ENCODE peak calls at places on chromosomes 2 and 18, in ten cellular contexts. L is kidney epithelial cell, J is fibroblast of pulmonary artery, D is PC-9, G is HFF-Myc, O is upper lobe of left lung, T is Peyer's patch, E is GM23338, B is spleen, W is BE2C. V is an unnamed sample.

GRCh38 chr18:44917184-44917864 is 236.6 kb downstream of the SETBP1 start:
- DNase-seq in W (no peak), T (no peak), L (no peak), J (no peak), D (no peak), B (no peak), G (no peak), O (no peak), E (no peak), V (no peak)

GRCh38 chr2:185012643-185013042 is 414.3 kb downstream of the ZNF804A start:
- DNase-seq in D (no peak), O (no peak), L (no peak), E (peak), J (peak), W (no peak), T (no peak), G (no peak), B (no peak), V (peak)

GRCh38 chr18:21831413-21831831 is 90.8 kb downstream of the MIB1 start:
- DNase-seq in E (peak), L (no peak), T (no peak), J (no peak), D (no peak), G (no peak), W (no peak), O (no peak), B (no peak), V (peak)

GRCh38 chr18:35049111-35050003 is 8.1 kb downstream of the MAPRE2 start:
- DNase-seq in O (no peak), J (no peak), G (no peak), W (no peak), B (no peak), T (no peak), E (no peak), L (no peak), D (no peak), V (no peak)

GRCh38 chr2:162085090-162085891 is 11.3 kb upstream of the DPP4 start:
- DNase-seq in G (no peak), E (no peak), W (no peak), D (no peak), T (no peak), L (peak), B (no peak), J (peak), O (no peak), V (peak)

GRCh38 chr2:237662671-237663093 is 35.3 kb downstream of the LRRFIP1 start:
- DNase-seq in E (peak), T (peak), D (peak), B (peak), G (peak), O (peak), L (peak), J (peak), W (peak), V (peak)

GRCh38 chr2:65728477-65729180 is 296.2 kb upstream of the SPRED2 start:
- DNase-seq in L (peak), B (no peak), E (no peak), D (peak), W (no peak), T (no peak), G (no peak), J (no peak), O (no peak), V (no peak)

GRCh38 chr18:26461405-26461804 is 86.9 kb downstream of the KCTD1 start:
- DNase-seq in E (no peak), L (no peak), B (no peak), W (no peak), G (no peak), J (no peak), T (no peak), O (no peak), D (no peak), V (no peak)

GRCh38 chr2:113012436-113013335 is 7.4 kb downstream of the IL36A start:
- DNase-seq in O (no peak), L (no peak), J (peak), E (no peak), B (no peak), D (peak), G (no peak), W (no peak), T (no peak), V (peak)

GRCh38 chr2:26016012-26016742 is 17.7 kb upstream of the RAB10 start:
- DNase-seq in D (no peak), L (no peak), J (peak), T (no peak), G (no peak), E (no peak), W (no peak), O (no peak), B (no peak), V (no peak)

GRCh38 chr2:9753665-9754531 is 89.4 kb upstream of the TAF1B start:
- DNase-seq in B (no peak), D (peak), J (no peak), E (no peak), G (no peak), O (peak), L (no peak), W (no peak), T (peak), V (no peak)

DNA sequence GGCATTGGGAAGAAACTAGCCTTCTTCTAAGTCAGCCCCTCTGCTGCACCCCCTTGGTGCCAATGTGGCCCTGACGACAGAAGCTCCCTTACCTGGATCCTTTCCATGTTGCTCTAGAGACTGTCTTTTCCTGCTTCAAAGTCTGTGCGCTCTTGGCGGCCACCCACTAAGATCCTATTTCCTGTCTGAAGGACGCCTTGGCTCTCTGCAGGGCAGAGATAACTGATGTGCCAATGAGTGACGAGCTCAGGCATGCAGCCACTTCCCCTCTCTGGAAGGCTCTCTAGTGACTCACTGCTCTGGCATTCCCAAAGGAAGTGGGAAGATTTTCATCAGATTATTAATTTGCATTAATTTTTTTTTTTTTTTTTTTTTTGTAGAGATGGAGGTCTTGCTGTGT is 273.5 kb downstream of the CDH20 start:
- DNase-seq in J (peak), L (peak), D (peak), W (no peak), E (peak), O (no peak), T (peak), B (no peak), G (peak), V (peak)
- H3K4me3 ChIP-seq in J (peak), L (peak), D (no peak), W (no peak), E (peak), O (no peak), T (no peak), B (peak), G (peak), V (peak)

DNA sequence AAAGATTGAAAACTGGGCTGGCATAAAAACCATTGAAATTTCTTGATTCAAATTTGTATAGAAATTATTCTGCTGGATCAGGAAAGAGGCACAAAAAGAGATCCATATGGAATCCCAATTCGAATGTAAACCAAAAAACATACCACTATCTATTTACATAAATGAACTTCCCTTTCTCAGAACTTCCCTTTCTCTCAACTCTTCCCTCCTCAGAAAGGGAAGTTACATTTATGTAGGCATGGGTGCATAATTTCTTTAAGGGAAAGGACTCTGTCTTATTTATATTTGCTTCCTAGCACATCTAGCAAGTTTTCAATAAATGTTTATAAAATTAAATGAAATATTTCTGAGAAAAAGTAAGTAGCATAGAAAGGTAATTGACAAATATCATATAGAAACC is 398.1 kb upstream of the ATP5MC3 start:
- DNase-seq in T (no peak), W (no peak), E (no peak), J (no peak), B (no peak), G (no peak), L (no peak), D (no peak), O (no peak), V (no peak)
- TF ChIP-seq CTCF in T (no peak), W (no peak), E (no peak), J (no peak), B (no peak), G (no peak), L (no peak), D (no peak), O (no peak), V (no peak)

GRCh38 chr2:3266727-3267548 is 110.7 kb downstream of the EIPR1 start:
- DNase-seq in D (no peak), T (peak), E (no peak), W (no peak), B (peak), L (no peak), O (no peak), G (no peak), J (no peak), V (no peak)
- H3K4me3 ChIP-seq in D (no peak), T (no peak), E (no peak), W (no peak), B (no peak), L (no peak), O (no peak), G (no peak), J (no peak), V (no peak)

GRCh38 chr2:106953236-106953635 is 67.3 kb upstream of the ST6GAL2 start:
- DNase-seq in J (no peak), E (no peak), T (no peak), D (no peak), B (no peak), O (no peak), W (no peak), L (no peak), G (no peak), V (no peak)

GRCh38 chr2:106959975-106960632 is 74.1 kb upstream of the ST6GAL2 start:
- DNase-seq in W (no peak), G (no peak), E (no peak), O (no peak), D (no peak), J (no peak), B (no peak), T (no peak), L (no peak), V (no peak)

GRCh38 chr2:106953779-106954178 is 67.8 kb upstream of the ST6GAL2 start:
- DNase-seq in O (no peak), B (no peak), G (no peak), T (no peak), D (no peak), J (no peak), W (no peak), E (no peak), L (no peak), V (no peak)

GRCh38 chr2:106956416-106956815 is 70.4 kb upstream of the ST6GAL2 start:
- DNase-seq in E (no peak), W (peak), O (no peak), J (peak), D (no peak), G (peak), B (no peak), T (no peak), L (no peak), V (peak)

GRCh38 chr2:106956879-106957278 is 70.9 kb upstream of the ST6GAL2 start:
- DNase-seq in T (no peak), J (peak), L (peak), E (peak), G (peak), W (peak), D (no peak), O (no peak), B (no peak), V (peak)
- TF ChIP-seq CTCF in T (no peak), J (no peak), L (no peak), E (no peak), G (no peak), W (no peak), D (no peak), O (no peak), B (no peak), V (no peak)

DNA sequence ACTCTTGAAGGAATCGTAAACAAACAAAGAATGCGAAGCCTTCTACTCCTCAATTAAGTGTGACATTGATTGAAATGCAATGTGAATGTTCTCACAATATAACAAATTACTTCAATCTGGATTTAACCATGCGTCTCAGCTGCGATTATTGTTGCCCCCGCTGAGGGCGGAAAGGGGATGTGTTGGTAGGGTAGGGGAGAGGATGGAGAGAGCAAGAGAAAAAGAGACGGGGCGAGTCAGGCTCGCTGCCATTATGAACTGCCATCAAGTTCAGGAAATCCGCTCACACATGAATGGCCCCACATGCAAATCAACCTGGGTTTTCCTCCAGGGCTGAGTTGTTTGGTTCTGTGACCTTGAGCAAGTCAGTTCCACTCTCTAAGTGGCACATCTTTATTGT is 129.8 kb downstream of the PXDN start:
- DNase-seq in L (no peak), D (no peak), O (no peak), T (peak), J (no peak), E (peak), G (no peak), W (no peak), B (peak), V (no peak)
- H3K4me3 ChIP-seq in L (no peak), D (no peak), O (no peak), T (no peak), J (no peak), E (no peak), G (no peak), W (no peak), B (no peak), V (no peak)

DNA sequence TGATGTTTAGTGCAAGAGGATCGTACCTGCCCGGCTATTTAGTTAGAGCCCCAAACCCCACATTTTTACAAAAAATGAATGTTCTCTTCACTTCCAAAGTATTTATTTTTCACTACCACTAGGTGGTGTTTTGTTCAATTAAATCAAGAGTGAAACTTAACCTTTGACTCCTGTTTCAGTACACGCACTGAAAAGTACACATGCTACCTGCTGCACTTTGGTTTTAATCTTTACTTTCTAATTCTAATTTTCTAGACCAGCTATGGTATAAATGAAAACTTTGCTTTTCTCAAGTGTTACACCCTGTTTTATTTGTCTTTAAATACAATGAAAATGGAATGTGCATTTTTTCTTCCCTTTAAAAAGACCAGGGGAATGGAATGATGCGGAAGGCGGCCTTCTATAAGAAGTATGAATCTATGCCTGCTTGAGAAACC is 31.4 kb upstream of the CHN1 start:
- DNase-seq in D (no peak), G (no peak), O (no peak), T (no peak), L (no peak), J (peak), W (no peak), E (peak), B (no peak), V (peak)
- TF ChIP-seq CTCF in D (peak), G (peak), O (peak), T (peak), L (peak), J (peak), W (peak), E (peak), B (peak), V (peak)

GRCh38 chr2:232875256-232876070 is 5.4 kb downstream of the SNORC start:
- DNase-seq in W (no peak), T (no peak), B (no peak), L (no peak), J (no peak), G (no peak), D (peak), E (peak), O (peak), V (no peak)
- H3K4me3 ChIP-seq in W (no peak), T (peak), B (peak), L (peak), J (no peak), G (no peak), D (peak), E (peak), O (no peak), V (no peak)

DNA sequence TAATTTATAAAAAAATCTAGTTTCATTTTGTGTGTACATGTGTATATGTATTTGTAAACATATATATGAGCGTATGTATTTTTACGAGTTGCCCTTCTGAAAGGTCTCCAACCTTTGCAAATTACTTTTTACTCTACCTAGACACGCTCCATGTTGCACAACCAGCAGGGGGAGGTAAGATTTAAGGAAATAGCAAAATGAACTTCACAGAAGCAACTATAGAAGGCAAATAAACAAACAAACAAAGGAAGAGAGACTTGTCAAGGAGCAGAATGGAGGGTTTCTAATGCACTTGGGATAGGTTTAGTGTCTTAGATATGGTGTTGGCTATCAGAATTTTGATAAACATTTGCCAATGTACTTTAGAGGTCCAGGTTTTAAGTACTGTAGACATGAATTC is 820.5 kb upstream of the POU3F3 start:
- DNase-seq in L (no peak), W (no peak), E (peak), B (no peak), O (no peak), J (no peak), T (no peak), G (no peak), D (no peak), V (peak)
- TF ChIP-seq CTCF in L (peak), W (peak), E (peak), B (peak), O (peak), J (no peak), T (peak), G (no peak), D (no peak), V (peak)

GRCh38 chr18:7272268-7273049 is 41.6 kb downstream of the LRRC30 start:
- DNase-seq in T (peak), G (peak), O (peak), B (no peak), W (no peak), L (peak), D (peak), J (peak), E (peak), V (peak)
- H3K4me3 ChIP-seq in T (no peak), G (no peak), O (no peak), B (no peak), W (no peak), L (no peak), D (no peak), J (no peak), E (no peak), V (peak)